ENCODE peak calls at places on chromosomes 13 and 19, in four cellular contexts. E is foreskin fibroblast; R is CD8-positive, alpha-beta T cell; Q is H1. V is an unnamed sample.

GRCh38 chr13:57569981-57570380 is 61.6 kb upstream of the PCDH17 start:
- DNase-seq in E (no peak), Q (no peak), R (no peak), V (no peak)

GRCh38 chr13:43936630-43937029 is 56.9 kb downstream of the LACC1 start:
- DNase-seq in R (no peak), E (no peak), Q (no peak), V (no peak)

GRCh38 chr13:37360556-37360955 is 238.0 kb downstream of the POSTN start:
- DNase-seq in R (no peak), E (peak; percentile 49), Q (no peak), V (no peak)

GRCh38 chr13:113013878-113014751 is 45.1 kb downstream of the MCF2L start:
- DNase-seq in R (no peak), E (no peak), Q (no peak), V (no peak)

GRCh38 chr19:1276620-1277007 is 1.3 kb downstream of the FAM174C start:
- DNase-seq in R (no peak), Q (no peak), E (no peak), V (no peak)

GRCh38 chr19:36113895-36114762 is 546 bp downstream of the POLR2I start:
- DNase-seq in Q (peak; percentile 65), E (peak; percentile 69), R (no peak), V (no peak)

GRCh38 chr13:112836940-112837339 is 132.1 kb upstream of the MCF2L start:
- DNase-seq in R (no peak), Q (no peak), E (no peak), V (no peak)

GRCh38 chr19:16303755-16304154 is 20.9 kb upstream of the KLF2 start:
- DNase-seq in E (peak; percentile 26), R (no peak), Q (no peak), V (no peak)

GRCh38 chr13:26707122-26708006 is 53.2 kb downstream of the GPR12 start:
- DNase-seq in R (no peak), E (peak; percentile 67), Q (no peak), V (no peak)

GRCh38 chr19:54136086-54136863 is 1.3 kb upstream of the CNOT3 start:
- DNase-seq in E (peak; percentile 70), R (no peak), Q (no peak), V (no peak)

GRCh38 chr19:13146763-13147563 is 3.2 kb downstream of the STX10 start:
- DNase-seq in E (peak; percentile 94), R (no peak), Q (no peak), V (no peak)

GRCh38 chr19:38265213-38265861 is 964 bp downstream of the SPINT2 start:
- DNase-seq in Q (no peak), E (no peak), R (no peak), V (no peak)

GRCh38 chr13:65264066-65264465 is 1966.1 kb downstream of the PCDH9 start:
- DNase-seq in R (no peak), Q (no peak), E (no peak), V (no peak)

GRCh38 chr13:27920677-27921420 is 1.0 kb downstream of the PDX1 start:
- DNase-seq in Q (peak; percentile 66), R (no peak), E (peak; percentile 49), V (no peak)

GRCh38 chr13:50535050-50535449 is 308.4 kb downstream of the DLEU7 start:
- DNase-seq in E (no peak), Q (no peak), R (no peak), V (no peak)

GRCh38 chr19:41476583-41476982 is 33.6 kb downstream of the ERICH4 start:
- DNase-seq in Q (no peak), E (no peak), R (no peak), V (no peak)

GRCh38 chr19:18417250-18418033 is 1.8 kb upstream of the SSBP4 start:
- DNase-seq in R (no peak), E (peak; percentile 93), Q (peak; percentile 85), V (no peak)

GRCh38 chr13:62747629-62748028 is 1332.0 kb upstream of the PCDH20 start:
- DNase-seq in R (no peak), Q (no peak), E (peak; percentile 47), V (no peak)

GRCh38 chr19:41691268-41691970 is 3.3 kb upstream of the CEACAM7 start:
- DNase-seq in R (no peak), Q (peak; percentile 58), E (peak; percentile 24), V (no peak)

GRCh38 chr19:5799247-5800241 is 5.3 kb upstream of the NRTN start:
- DNase-seq in Q (no peak), R (no peak), E (no peak), V (no peak)

GRCh38 chr19:39843919-39844793 is 2.0 kb downstream of the FBL start:
- DNase-seq in E (peak; percentile 73), R (no peak), Q (no peak), V (peak; percentile 34)

GRCh38 chr19:795691-796581 is 1.3 kb upstream of the PTBP1 start:
- DNase-seq in Q (no peak), E (no peak), R (no peak), V (no peak)

GRCh38 chr13:73060251-73061160 is 1.7 kb downstream of the KLF5 start:
- DNase-seq in R (no peak), E (peak; percentile 87), Q (no peak), V (no peak)

GRCh38 chr19:13072206-13072898 is 30.3 kb downstream of the LYL1 start:
- DNase-seq in Q (no peak), R (no peak), E (no peak), V (no peak)

GRCh38 chr13:42497798-42498197 is 76.2 kb upstream of the TNFSF11 start:
- DNase-seq in Q (no peak), E (peak; percentile 75), R (no peak), V (peak; percentile 92)

GRCh38 chr19:30870861-30871260 is 478.4 kb downstream of the TSHZ3 start:
- DNase-seq in R (no peak), Q (no peak), E (no peak), V (no peak)

GRCh38 chr13:47678201-47678963 is 322.7 kb downstream of the SUCLA2 start:
- DNase-seq in Q (no peak), R (no peak), E (peak; percentile 17), V (no peak)

GRCh38 chr13:47671762-47672161 is 329.3 kb downstream of the SUCLA2 start:
- DNase-seq in Q (no peak), R (no peak), E (no peak), V (no peak)

GRCh38 chr13:47675871-47676270 is 325.2 kb downstream of the SUCLA2 start:
- DNase-seq in E (no peak), R (no peak), Q (no peak), V (no peak)

GRCh38 chr13:47672982-47673670 is 327.9 kb downstream of the SUCLA2 start:
- DNase-seq in Q (no peak), R (no peak), E (peak; percentile 85), V (no peak)

DNA sequence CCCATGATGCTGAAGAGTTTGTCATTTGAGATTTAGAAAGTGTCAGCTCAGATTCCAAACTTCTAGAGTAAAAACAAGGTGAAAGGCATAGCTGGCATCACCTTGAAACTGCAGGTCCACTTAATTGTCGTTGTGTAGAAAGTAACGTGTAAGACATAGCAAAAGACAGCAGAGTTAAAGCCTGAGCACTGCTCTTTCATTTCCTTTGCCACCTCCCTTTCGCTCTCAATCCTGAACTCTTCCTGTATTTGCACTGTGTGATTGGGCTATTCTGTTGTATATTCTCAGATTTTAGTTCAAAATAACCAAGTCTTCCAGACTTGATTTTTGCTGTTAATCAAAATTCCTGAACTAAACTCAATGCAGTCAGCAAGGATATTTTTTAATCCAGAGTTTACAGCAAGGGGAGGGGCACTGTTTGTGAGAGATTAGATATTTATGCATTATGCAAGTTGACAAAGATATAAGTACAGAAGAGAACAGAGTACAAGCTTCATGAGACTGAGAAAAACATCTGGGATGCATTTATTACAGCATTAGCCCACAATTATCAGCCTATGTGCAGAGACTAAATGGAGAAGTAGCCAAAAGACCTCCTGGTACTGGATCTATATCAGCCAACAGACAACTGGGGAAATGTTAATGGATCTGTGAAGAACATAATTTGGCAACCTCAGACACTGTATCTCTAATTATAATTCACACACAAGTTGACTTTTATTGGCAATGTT is 328.7 kb downstream of the SUCLA2 start:
- DNase-seq in Q (no peak), R (no peak), E (peak; percentile 30), V (no peak)
- H3K4me3 ChIP-seq in Q (no peak overlapping the region), R (no peak overlapping the region), E (no peak overlapping the region), V (no peak overlapping the region)

GRCh38 chr13:67369895-67370660 is 139.9 kb upstream of the PCDH9 start:
- DNase-seq in E (peak; percentile 90), Q (no peak), R (no peak), V (no peak)

GRCh38 chr13:67367385-67367784 is 137.2 kb upstream of the PCDH9 start:
- DNase-seq in E (no peak), R (no peak), Q (no peak), V (no peak)

GRCh38 chr13:67366533-67366932 is 136.4 kb upstream of the PCDH9 start:
- DNase-seq in R (no peak), Q (no peak), E (peak; percentile 52), V (no peak)
- TF ChIP-seq CTCF in R (no peak), Q (no peak), E (peak; percentile 5), V (no peak)

GRCh38 chr13:98988782-98989181 is 10.9 kb upstream of the DOCK9 start:
- DNase-seq in Q (no peak), E (no peak), R (no peak), V (no peak)

GRCh38 chr13:98990701-98991100 is 12.8 kb upstream of the DOCK9 start:
- DNase-seq in Q (no peak), E (no peak), R (no peak), V (no peak)

GRCh38 chr13:98987275-98987674 is 9.4 kb upstream of the DOCK9 start:
- DNase-seq in Q (no peak), E (no peak), R (no peak), V (no peak)

GRCh38 chr13:98988277-98988676 is 10.4 kb upstream of the DOCK9 start:
- DNase-seq in R (no peak), Q (no peak), E (no peak), V (no peak)

DNA sequence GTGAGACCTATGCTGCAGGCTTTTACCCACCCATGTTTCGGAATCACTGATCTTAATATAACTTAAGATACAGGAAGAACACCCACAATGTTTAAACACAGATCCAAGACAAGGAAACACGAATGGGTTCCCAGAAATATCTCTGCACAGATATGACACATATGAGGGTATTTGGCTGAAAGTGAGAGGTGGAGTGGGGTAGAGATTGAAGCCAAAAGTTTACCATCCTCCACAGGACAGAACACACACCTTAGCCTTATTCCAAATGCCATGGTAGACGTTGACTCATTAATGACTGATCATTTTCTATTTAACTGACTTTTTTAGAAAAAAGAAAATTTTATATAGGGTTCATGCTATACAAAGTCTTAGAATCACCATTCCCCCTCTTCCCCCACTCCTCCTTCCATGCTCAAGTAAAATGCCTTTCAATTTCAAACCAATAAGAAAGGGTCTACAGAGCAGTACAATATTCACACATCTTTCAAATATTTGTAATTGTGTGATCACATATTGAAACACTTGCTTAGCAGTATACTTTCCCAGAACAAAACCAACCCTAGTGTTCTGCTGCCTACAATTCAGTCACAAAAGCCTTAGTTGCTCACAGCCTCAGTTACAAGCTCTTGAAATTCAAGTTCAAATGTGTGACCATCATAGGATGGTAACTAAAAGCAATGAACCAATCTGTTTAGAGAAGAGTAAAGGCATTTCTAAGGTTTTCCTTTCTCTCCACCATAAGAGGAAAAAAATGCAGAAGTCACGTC is 11.8 kb upstream of the DOCK9 start:
- DNase-seq in E (no peak), Q (no peak), R (no peak), V (no peak)
- H3K4me3 ChIP-seq in E (no peak overlapping the region), Q (no peak overlapping the region), R (no peak overlapping the region), V (no peak overlapping the region)

GRCh38 chr19:11905928-11906327 is 18.3 kb downstream of the ZNF69 start:
- DNase-seq in Q (no peak), E (no peak), R (no peak), V (no peak)

DNA sequence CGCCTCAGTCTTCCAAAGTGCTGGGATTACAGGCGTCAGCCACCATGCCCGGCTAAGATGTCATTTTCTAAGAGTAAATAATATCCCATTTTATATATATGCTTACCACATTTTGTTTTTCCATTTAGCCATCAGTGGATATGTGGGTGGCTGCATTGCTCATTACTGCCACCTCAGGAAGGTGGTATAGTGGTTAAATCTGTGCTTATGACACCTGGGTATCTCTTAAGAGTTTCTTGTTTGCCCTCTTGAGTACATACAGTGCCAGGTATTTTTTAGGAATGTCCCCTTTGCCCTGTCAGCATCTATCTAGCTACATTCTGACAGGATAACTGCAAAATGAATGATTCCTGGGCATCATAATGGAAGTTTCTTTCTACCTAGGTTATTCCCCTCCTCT is 14.6 kb downstream of the ZNF69 start:
- DNase-seq in Q (no peak), E (no peak), R (no peak), V (no peak)
- TF ChIP-seq CTCF in Q (no peak), E (no peak), R (no peak), V (no peak)